ENCODE peak calls at places on chromosomes 7 and 10, in five cellular contexts. E is effector CD4-positive, alpha-beta T cell; O is frontal cortex; W is mucosa of gallbladder; X is DMS53. Q is an unnamed sample.

GRCh38 chr10:64537112-64537511 is 1015.9 kb downstream of the REEP3 start:
- DNase-seq in E (no peak), O (no peak), W (no peak), X (no peak), Q (no peak)

GRCh38 chr10:109831846-109832245 is 91.5 kb downstream of the XPNPEP1 start:
- DNase-seq in E (no peak), O (no peak), W (no peak), X (peak), Q (no peak)

GRCh38 chr10:71528371-71529202 is 131.9 kb downstream of the CDH23 start:
- DNase-seq in E (no peak), O (peak), W (no peak), X (no peak), Q (no peak)

GRCh38 chr10:93436577-93436976 is 45.6 kb downstream of the MYOF start:
- DNase-seq in E (no peak), O (peak), W (peak), X (peak), Q (no peak)

GRCh38 chr10:131546086-131546810 is 234.7 kb upstream of the TCERG1L start:
- DNase-seq in E (no peak), O (no peak), W (no peak), X (no peak), Q (no peak)

GRCh38 chr10:1788401-1788800 is 51.1 kb upstream of the ADARB2 start:
- DNase-seq in E (no peak), O (no peak), W (no peak), X (no peak), Q (no peak)

GRCh38 chr10:123007558-123008378 is 827 bp downstream of the IKZF5 start:
- DNase-seq in E (peak), O (peak), W (peak), X (peak), Q (peak)

GRCh38 chr10:74766501-74766900 is 59.9 kb upstream of the KAT6B start:
- DNase-seq in E (no peak), O (no peak), W (no peak), X (no peak), Q (no peak)

GRCh38 chr10:89414879-89415821 is 782 bp downstream of the IFIT5 start:
- DNase-seq in E (peak), O (peak), W (peak), X (peak), Q (peak)

GRCh38 chr7:3333861-3334260 is 32.8 kb downstream of the SDK1 start:
- DNase-seq in E (no peak), O (no peak), W (no peak), X (no peak), Q (no peak)

GRCh38 chr7:133504825-133505224 is 251.9 kb downstream of the EXOC4 start:
- DNase-seq in E (no peak), O (no peak), W (no peak), X (no peak), Q (no peak)

GRCh38 chr10:8095962-8096361 is 41.5 kb downstream of the GATA3 start:
- DNase-seq in E (no peak), O (no peak), W (no peak), X (no peak), Q (no peak)

GRCh38 chr10:124296121-124296812 is 122.5 kb downstream of the OAT start:
- DNase-seq in E (no peak), O (no peak), W (no peak), X (peak), Q (no peak)

GRCh38 chr10:69362471-69362954 is 54.2 kb downstream of the TACR2 start:
- DNase-seq in E (no peak), O (no peak), W (peak), X (no peak), Q (no peak)

GRCh38 chr10:28661035-28661434 is 16.3 kb upstream of the BAMBI start:
- DNase-seq in E (no peak), O (no peak), W (no peak), X (no peak), Q (no peak)

GRCh38 chr7:36096460-36097095 is 56.5 kb upstream of the EEPD1 start:
- DNase-seq in E (no peak), O (no peak), W (no peak), X (no peak), Q (no peak)

GRCh38 chr10:72800000-72800740 is 93.4 kb upstream of the OIT3 start:
- DNase-seq in E (no peak), O (no peak), W (no peak), X (peak), Q (no peak)

GRCh38 chr7:114415054-114415997 is 711 bp downstream of the FOXP2 start:
- DNase-seq in E (no peak), O (no peak), W (no peak), X (peak), Q (no peak)

GRCh38 chr10:30151581-30152389 is 92.4 kb upstream of the JCAD start:
- DNase-seq in E (no peak), O (no peak), W (no peak), X (peak), Q (no peak)

GRCh38 chr10:21517134-21517982 is 8.1 kb downstream of the SKIDA1 start:
- DNase-seq in E (no peak), O (no peak), W (no peak), X (peak), Q (no peak)

GRCh38 chr10:71512794-71513379 is 116.2 kb downstream of the CDH23 start:
- DNase-seq in E (no peak), O (no peak), W (no peak), X (peak), Q (no peak)

GRCh38 chr7:45660901-45661211 is 86.7 kb downstream of the ADCY1 start:
- DNase-seq in E (no peak), O (no peak), W (no peak), X (no peak), Q (no peak)

GRCh38 chr10:32331606-32332005 is 15.4 kb downstream of the EPC1 start:
- DNase-seq in E (no peak), O (no peak), W (no peak), X (peak), Q (no peak)

GRCh38 chr10:97333601-97334369 is 744 bp downstream of the FRAT2 start:
- DNase-seq in E (no peak), O (no peak), W (peak), X (peak), Q (peak)

GRCh38 chr10:11242443-11243386 is 225.0 kb downstream of the CELF2 start:
- DNase-seq in E (no peak), O (peak), W (no peak), X (no peak), Q (no peak)

GRCh38 chr7:103718482-103719415 is 270.7 kb downstream of the RELN start:
- DNase-seq in E (no peak), O (no peak), W (no peak), X (no peak), Q (no peak)

GRCh38 chr7:26686448-26686981 is 177.9 kb downstream of the SKAP2 start:
- DNase-seq in E (no peak), O (no peak), W (no peak), X (peak), Q (no peak)

GRCh38 chr10:12566161-12567115 is 217.1 kb downstream of the CAMK1D start:
- DNase-seq in E (no peak), O (no peak), W (no peak), X (no peak), Q (no peak)

GRCh38 chr10:114375082-114375481 is 29.2 kb downstream of the AFAP1L2 start:
- DNase-seq in E (no peak), O (no peak), W (no peak), X (peak), Q (no peak)

GRCh38 chr10:121956111-121957061 is 18.6 kb downstream of the NSMCE4A start:
- DNase-seq in E (no peak), O (no peak), W (no peak), X (no peak), Q (no peak)

GRCh38 chr10:6401562-6402348 is 178.3 kb downstream of the PRKCQ start:
- DNase-seq in E (peak), O (peak), W (peak), X (peak), Q (no peak)

GRCh38 chr10:44306762-44307161 is 78.1 kb downstream of the CXCL12 start:
- DNase-seq in E (no peak), O (no peak), W (no peak), X (no peak), Q (no peak)

GRCh38 chr10:87646920-87647319 is 12.8 kb upstream of the PAPSS2 start:
- DNase-seq in E (no peak), O (no peak), W (no peak), X (peak), Q (no peak)

GRCh38 chr10:31586708-31587107 is 267.7 kb downstream of the ZEB1 start:
- DNase-seq in E (no peak), O (no peak), W (peak), X (no peak), Q (no peak)

GRCh38 chr10:20922461-20922860 is 25.4 kb upstream of the NEBL start:
- DNase-seq in E (no peak), O (no peak), W (no peak), X (peak), Q (no peak)

GRCh38 chr10:7085147-7085912 is 325.5 kb downstream of the SFMBT2 start:
- DNase-seq in E (no peak), O (peak), W (no peak), X (no peak), Q (no peak)

GRCh38 chr7:84722086-84722485 is 464.8 kb downstream of the SEMA3D start:
- DNase-seq in E (no peak), O (no peak), W (no peak), X (no peak), Q (no peak)

GRCh38 chr7:92648082-92648481 is 57.9 kb upstream of the FAM133B start:
- DNase-seq in E (no peak), O (no peak), W (no peak), X (no peak), Q (no peak)

GRCh38 chr10:96377816-96378294 is 19.1 kb upstream of the OPALIN start:
- DNase-seq in E (no peak), O (no peak), W (peak), X (no peak), Q (no peak)

Q was measured in CD8-positive, alpha-beta T cell.